ENCODE peak calls at places on chromosome 1, in eight cellular contexts. E is mammary epithelial cell, A is OCI-LY7, Q is astrocyte of the cerebellum, N is lower lobe of right lung, O is heart left ventricle, L is spleen, M is pancreas. V is an unnamed sample.

GRCh38 chr1:66575739-66576138 is 41.8 kb downstream of the SGIP1 start:
- DNase-seq in E (no peak), A (no peak), Q (no peak), N (no peak), O (no peak), L (no peak), M (no peak), V (peak)

GRCh38 chr1:67149179-67149770 is 14.5 kb upstream of the C1orf141 start:
- DNase-seq in E (peak), A (peak), Q (peak), N (no peak), O (no peak), L (peak), M (peak), V (peak)

GRCh38 chr1:6000444-6001288 is 8.4 kb upstream of the NPHP4 start:
- DNase-seq in E (no peak), A (no peak), Q (no peak), N (peak), O (peak), L (peak), M (no peak), V (no peak)

GRCh38 chr1:30990594-30990993 is 74.9 kb downstream of the PUM1 start:
- DNase-seq in E (no peak), A (no peak), Q (no peak), N (no peak), O (no peak), L (no peak), M (no peak), V (no peak)

GRCh38 chr1:20603473-20604464 is 14.9 kb downstream of the CDA start:
- DNase-seq in E (peak), A (no peak), Q (no peak), N (no peak), O (no peak), L (no peak), M (no peak), V (peak)

GRCh38 chr1:24045766-24046165 is 65.6 kb upstream of the SRSF10 start:
- DNase-seq in E (no peak), A (no peak), Q (no peak), N (no peak), O (no peak), L (no peak), M (no peak), V (no peak)

GRCh38 chr1:108082006-108082405 is 117.0 kb upstream of the VAV3 start:
- DNase-seq in E (no peak), A (no peak), Q (no peak), N (no peak), O (no peak), L (no peak), M (no peak), V (no peak)

GRCh38 chr1:23795676-23796465 is 4.7 kb downstream of the GALE start:
- DNase-seq in E (no peak), A (no peak), Q (no peak), N (no peak), O (no peak), L (peak), M (no peak), V (no peak)

GRCh38 chr1:53110370-53111072 is 31.9 kb downstream of the SLC1A7 start:
- DNase-seq in E (no peak), A (no peak), Q (no peak), N (peak), O (no peak), L (no peak), M (no peak), V (peak)

GRCh38 chr1:30697977-30698376 is 25.4 kb downstream of the MATN1 start:
- DNase-seq in E (peak), A (no peak), Q (peak), N (no peak), O (no peak), L (no peak), M (no peak), V (peak)

GRCh38 chr1:204348197-204348596 is 11.5 kb downstream of the PLEKHA6 start:
- DNase-seq in E (no peak), A (no peak), Q (no peak), N (no peak), O (no peak), L (no peak), M (no peak), V (no peak)

GRCh38 chr1:10146391-10146790 is 64.0 kb upstream of the KIF1B start:
- DNase-seq in E (no peak), A (no peak), Q (no peak), N (no peak), O (no peak), L (no peak), M (no peak), V (no peak)

GRCh38 chr1:241888232-241888631 is 40.2 kb downstream of the EXO1 start:
- DNase-seq in E (peak), A (no peak), Q (peak), N (no peak), O (no peak), L (no peak), M (no peak), V (peak)

GRCh38 chr1:108865316-108865910 is 8.5 kb upstream of the AKNAD1 start:
- DNase-seq in E (no peak), A (no peak), Q (no peak), N (no peak), O (no peak), L (no peak), M (no peak), V (peak)

GRCh38 chr1:16321176-16321867 is 31.0 kb downstream of the FBXO42 start:
- DNase-seq in E (peak), A (no peak), Q (no peak), N (no peak), O (no peak), L (no peak), M (no peak), V (peak)

GRCh38 chr1:39427912-39428311 is 63.5 kb upstream of the BMP8A start:
- DNase-seq in E (no peak), A (no peak), Q (no peak), N (no peak), O (no peak), L (no peak), M (no peak), V (no peak)

GRCh38 chr1:17561252-17561558 is 21.7 kb downstream of the ARHGEF10L start:
- DNase-seq in E (no peak), A (no peak), Q (no peak), N (no peak), O (no peak), L (no peak), M (peak), V (no peak)

GRCh38 chr1:25550155-25550506 is 6.7 kb downstream of the LDLRAP1 start:
- DNase-seq in E (peak), A (no peak), Q (no peak), N (no peak), O (peak), L (no peak), M (no peak), V (peak)

GRCh38 chr1:242477944-242478343 is 46.6 kb downstream of the PLD5 start:
- DNase-seq in E (no peak), A (no peak), Q (no peak), N (no peak), O (no peak), L (no peak), M (no peak), V (no peak)

GRCh38 chr1:21175324-21175669 is 1.4 kb downstream of the EIF4G3 start:
- DNase-seq in E (peak), A (peak), Q (no peak), N (peak), O (no peak), L (peak), M (no peak), V (peak)

GRCh38 chr1:44835738-44836675 is 7.0 kb downstream of the PTCH2 start:
- DNase-seq in E (peak), A (peak), Q (peak), N (peak), O (peak), L (peak), M (peak), V (peak)

GRCh38 chr1:153540394-153541361 is at the start of gene S100A5:
- DNase-seq in E (peak), A (no peak), Q (no peak), N (no peak), O (no peak), L (peak), M (no peak), V (peak)

GRCh38 chr1:178486100-178487069 is 10.4 kb downstream of the CLEC20A start:
- DNase-seq in E (no peak), A (no peak), Q (no peak), N (no peak), O (no peak), L (no peak), M (no peak), V (no peak)

GRCh38 chr1:63524166-63524565 is 841 bp downstream of the EFCAB7 start:
- DNase-seq in E (no peak), A (peak), Q (no peak), N (no peak), O (no peak), L (no peak), M (no peak), V (no peak)

GRCh38 chr1:228295201-228295600 is 87.4 kb downstream of the OBSCN start:
- DNase-seq in E (no peak), A (no peak), Q (no peak), N (peak), O (peak), L (peak), M (no peak), V (no peak)

GRCh38 chr1:225877570-225877969 is 4.6 kb downstream of the TMEM63A start:
- DNase-seq in E (no peak), A (peak), Q (no peak), N (peak), O (peak), L (peak), M (peak), V (no peak)

GRCh38 chr1:245380790-245381535 is 226.2 kb downstream of the KIF26B start:
- DNase-seq in E (no peak), A (no peak), Q (no peak), N (no peak), O (no peak), L (no peak), M (no peak), V (no peak)

GRCh38 chr1:12188115-12188514 is 21.3 kb downstream of the TNFRSF1B start:
- DNase-seq in E (no peak), A (no peak), Q (no peak), N (no peak), O (no peak), L (no peak), M (no peak), V (no peak)

GRCh38 chr1:12191242-12192032 is 24.6 kb downstream of the TNFRSF1B start:
- DNase-seq in E (no peak), A (no peak), Q (no peak), N (no peak), O (no peak), L (peak), M (no peak), V (no peak)

GRCh38 chr1:12186277-12186985 is 19.6 kb downstream of the TNFRSF1B start:
- DNase-seq in E (no peak), A (no peak), Q (no peak), N (no peak), O (no peak), L (no peak), M (no peak), V (no peak)

GRCh38 chr1:12189328-12189682 is 22.5 kb downstream of the TNFRSF1B start:
- DNase-seq in E (no peak), A (no peak), Q (no peak), N (no peak), O (no peak), L (no peak), M (no peak), V (no peak)

GRCh38 chr1:12188657-12189327 is 22.0 kb downstream of the TNFRSF1B start:
- DNase-seq in E (no peak), A (no peak), Q (no peak), N (no peak), O (no peak), L (no peak), M (no peak), V (no peak)
- H3K4me3 ChIP-seq in E (no peak), A (no peak), Q (no peak), N (no peak), O (no peak), L (no peak), M (no peak), V (no peak)

GRCh38 chr1:223079498-223079897 is 63.5 kb downstream of the TLR5 start:
- DNase-seq in E (no peak), A (no peak), Q (no peak), N (no peak), O (no peak), L (no peak), M (no peak), V (no peak)

GRCh38 chr1:223077434-223077833 is 65.6 kb downstream of the TLR5 start:
- DNase-seq in E (no peak), A (no peak), Q (no peak), N (no peak), O (no peak), L (no peak), M (no peak), V (no peak)

GRCh38 chr1:223084466-223084865 is 58.6 kb downstream of the TLR5 start:
- DNase-seq in E (no peak), A (no peak), Q (no peak), N (no peak), O (no peak), L (no peak), M (peak), V (no peak)

GRCh38 chr1:223076382-223076781 is 66.7 kb downstream of the TLR5 start:
- DNase-seq in E (no peak), A (no peak), Q (no peak), N (no peak), O (no peak), L (no peak), M (no peak), V (no peak)

GRCh38 chr1:223081181-223081994 is 61.7 kb downstream of the TLR5 start:
- DNase-seq in E (peak), A (peak), Q (peak), N (peak), O (peak), L (peak), M (peak), V (peak)
- H3K4me3 ChIP-seq in E (no peak), A (no peak), Q (peak), N (peak), O (peak), L (peak), M (peak), V (peak)

DNA sequence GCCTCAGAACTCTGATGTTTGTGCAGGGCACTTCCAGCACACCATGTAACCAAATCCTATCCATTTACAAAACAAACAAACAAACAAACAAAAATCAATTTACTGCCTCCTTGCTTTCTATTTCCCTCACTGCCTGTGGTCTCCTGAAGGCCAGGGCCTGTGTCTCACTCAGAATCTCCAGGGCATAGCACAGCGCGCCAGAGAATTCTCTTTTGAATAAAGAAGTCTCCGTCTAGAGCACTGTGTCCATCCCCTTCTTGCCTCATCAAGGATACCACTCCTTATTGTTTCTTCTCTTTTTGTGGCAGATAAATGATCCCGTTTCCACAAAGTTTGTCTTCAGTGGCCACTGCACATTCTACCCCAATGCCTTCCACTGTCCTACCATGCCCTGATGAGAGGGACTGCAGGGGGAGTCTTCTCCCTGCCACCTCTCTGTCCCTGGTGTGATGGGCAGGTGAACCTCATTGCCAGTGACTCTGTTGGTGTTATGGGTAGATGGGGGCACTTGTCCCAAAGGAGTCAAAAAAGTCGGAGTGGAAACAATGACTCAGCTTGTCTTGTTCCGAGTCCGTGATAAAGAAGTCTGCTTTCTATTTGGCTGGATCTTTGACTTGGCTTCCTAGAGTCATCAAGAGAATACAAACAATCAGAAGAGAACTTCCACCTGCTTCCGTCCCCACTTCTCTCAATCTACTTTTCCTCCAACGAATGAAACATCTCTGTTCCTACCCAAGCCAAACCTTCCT is 30.0 kb downstream of the XCL2 start:
- DNase-seq in E (no peak), A (no peak), Q (no peak), N (no peak), O (no peak), L (no peak), M (no peak), V (no peak)
- H3K4me3 ChIP-seq in E (no peak), A (no peak), Q (no peak), N (no peak), O (no peak), L (no peak), M (no peak), V (no peak)

GRCh38 chr1:184223216-184223615 is 163.6 kb upstream of the C1orf21 start:
- DNase-seq in E (no peak), A (no peak), Q (no peak), N (no peak), O (no peak), L (no peak), M (no peak), V (no peak)
- H3K4me3 ChIP-seq in E (no peak), A (no peak), Q (peak), N (no peak), O (peak), L (no peak), M (no peak), V (no peak)

DNA sequence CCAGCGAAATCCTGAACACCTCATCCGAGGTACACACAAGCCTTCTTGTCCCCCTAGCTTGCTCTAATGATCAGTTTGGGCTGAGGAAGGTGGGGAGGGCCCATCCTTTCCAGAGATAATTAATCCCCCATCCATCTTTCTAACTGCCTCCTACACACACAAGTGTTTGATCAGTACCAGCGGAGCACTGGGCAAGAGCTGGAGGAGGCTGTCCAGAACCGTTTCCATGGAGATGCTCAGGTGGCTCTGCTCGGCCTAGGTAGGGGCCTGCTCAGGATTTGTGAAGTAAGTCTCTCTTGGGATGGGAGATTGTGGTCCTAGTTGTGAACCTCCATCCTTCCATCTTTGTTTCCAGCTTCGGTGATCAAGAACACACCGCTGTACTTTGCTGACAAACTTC is 5.8 kb downstream of the ANXA9 start:
- DNase-seq in E (no peak), A (no peak), Q (no peak), N (no peak), O (no peak), L (no peak), M (no peak), V (no peak)
- H3K4me3 ChIP-seq in E (no peak), A (no peak), Q (no peak), N (no peak), O (no peak), L (no peak), M (no peak), V (no peak)

GRCh38 chr1:205357567-205357966 is 845 bp upstream of the KLHDC8A start:
- DNase-seq in E (no peak), A (no peak), Q (no peak), N (no peak), O (no peak), L (no peak), M (no peak), V (no peak)

GRCh38 chr1:205355054-205355453 is 1.7 kb downstream of the KLHDC8A start:
- DNase-seq in E (peak), A (no peak), Q (no peak), N (peak), O (no peak), L (no peak), M (peak), V (peak)

GRCh38 chr1:205358579-205358978 is 1.9 kb upstream of the KLHDC8A start:
- DNase-seq in E (no peak), A (no peak), Q (no peak), N (no peak), O (no peak), L (no peak), M (no peak), V (no peak)

GRCh38 chr1:205354259-205354904 is 2.3 kb downstream of the KLHDC8A start:
- DNase-seq in E (peak), A (peak), Q (peak), N (no peak), O (no peak), L (no peak), M (peak), V (peak)

DNA sequence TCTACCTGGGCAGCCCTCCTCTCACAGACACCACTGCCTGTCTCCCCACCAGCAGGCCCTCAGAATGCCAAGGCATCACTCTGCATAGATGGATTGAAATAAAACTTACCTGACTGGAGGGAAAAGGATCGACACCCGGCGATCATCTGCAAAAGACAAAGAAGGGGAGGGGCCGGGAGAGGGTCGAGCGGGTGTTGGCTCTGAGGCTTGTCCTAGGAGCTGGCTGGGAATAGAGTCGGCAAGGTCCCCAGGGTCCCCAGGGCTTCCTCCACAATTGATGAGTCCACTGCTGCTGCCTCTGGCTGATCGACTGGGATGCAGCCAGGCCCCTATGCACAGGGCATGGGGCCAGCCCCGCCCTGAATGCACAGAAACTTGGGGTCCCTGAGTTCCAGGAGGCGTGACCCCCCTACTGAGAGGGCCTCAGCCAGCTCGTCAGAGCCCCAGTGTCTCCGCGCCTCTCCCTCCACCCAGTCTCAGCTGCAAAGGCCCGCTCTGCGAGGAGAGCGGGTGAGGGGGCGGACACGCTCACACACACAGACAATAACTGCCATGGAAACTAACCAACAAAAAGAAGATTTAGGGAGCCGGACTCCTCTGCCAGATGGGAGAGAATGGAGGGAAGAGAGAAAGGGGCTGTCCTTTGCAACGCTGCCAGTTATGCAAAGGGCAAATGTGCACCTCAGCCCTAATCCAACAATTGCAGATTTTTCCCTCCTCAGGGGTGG is at the start of gene KLHDC8A:
- DNase-seq in E (no peak), A (no peak), Q (no peak), N (no peak), O (no peak), L (no peak), M (no peak), V (no peak)
- H3K4me3 ChIP-seq in E (no peak), A (no peak), Q (no peak), N (no peak), O (no peak), L (no peak), M (no peak), V (no peak)